ENCODE peak calls at places on chromosomes 4 and X, in eight cellular contexts. O, F, U, S, L, X, B and N are unnamed samples.

GRCh38 chrX:7996414-7996813 is 69.2 kb upstream of the PNPLA4 start:
- DNase-seq in X (peak), B (peak), O (peak), L (peak), F (no peak), U (peak), S (peak), N (no peak)

GRCh38 chr4:36208884-36209473 is 35.3 kb downstream of the ARAP2 start:
- DNase-seq in X (no peak), O (no peak), S (no peak), F (no peak), U (no peak), B (peak), L (no peak), N (no peak)

GRCh38 chr4:147723316-147723715 is 8.6 kb upstream of the ARHGAP10 start:
- DNase-seq in X (peak), L (no peak), U (peak), B (peak), S (peak), O (no peak), F (no peak), N (peak)

GRCh38 chrX:10929747-10930146 is 181.4 kb upstream of the HCCS start:
- DNase-seq in B (no peak), U (peak), S (no peak), O (peak), F (no peak), X (no peak), L (no peak), N (no peak)

GRCh38 chrX:19007011-19007410 is 23.1 kb upstream of the PHKA2 start:
- DNase-seq in B (no peak), U (no peak), X (no peak), O (no peak), F (no peak), L (no peak), S (no peak), N (no peak)

GRCh38 chr4:47891928-47892327 is 22.5 kb downstream of the NFXL1 start:
- DNase-seq in S (no peak), U (no peak), X (no peak), B (no peak), F (no peak), O (no peak), L (no peak), N (no peak)

GRCh38 chr4:15034071-15034764 is 31.9 kb downstream of the CPEB2 start:
- DNase-seq in S (no peak), L (peak), O (peak), B (no peak), X (no peak), U (no peak), F (no peak), N (no peak)

GRCh38 chr4:77742054-77742453 is 77.1 kb downstream of the CNOT6L start:
- DNase-seq in U (peak), F (no peak), O (peak), L (peak), B (no peak), S (no peak), X (no peak), N (no peak)

GRCh38 chr4:37243722-37244582 is 591 bp upstream of the NWD2 start:
- DNase-seq in S (peak), B (no peak), U (no peak), L (no peak), F (no peak), X (no peak), O (no peak), N (no peak)

GRCh38 chrX:119726900-119727555 is 31.4 kb upstream of the SOWAHD start:
- DNase-seq in U (no peak), S (no peak), X (no peak), F (peak), B (no peak), O (no peak), L (no peak), N (no peak)

GRCh38 chr4:112234952-112235609 is 3.5 kb downstream of the AP1AR start:
- DNase-seq in O (peak), B (peak), U (peak), S (peak), X (peak), L (peak), F (no peak), N (peak)

GRCh38 chr4:184384056-184384809 is 90.1 kb downstream of the IRF2 start:
- DNase-seq in U (peak), L (peak), B (peak), O (peak), X (peak), S (peak), F (no peak), N (peak)

GRCh38 chr4:182916483-182917181 is 554 bp downstream of the DCTD start:
- DNase-seq in X (peak), B (peak), U (peak), L (peak), F (peak), O (peak), S (peak), N (no peak)

GRCh38 chr4:42715807-42716482 is 59.0 kb upstream of the ATP8A1 start:
- DNase-seq in S (no peak), X (no peak), O (no peak), B (no peak), U (no peak), L (no peak), F (no peak), N (no peak)

GRCh38 chrX:18617351-18617750 is 54.6 kb downstream of the RS1 start:
- DNase-seq in S (peak), X (no peak), B (no peak), L (peak), F (no peak), U (peak), O (peak), N (peak)

GRCh38 chrX:95076449-95076848 is 1402.4 kb downstream of the FAM133A start:
- DNase-seq in F (no peak), X (no peak), O (peak), S (peak), L (peak), U (peak), B (no peak), N (no peak)

GRCh38 chrX:97159916-97160800 is 276.4 kb downstream of the RPA4 start:
- DNase-seq in O (no peak), X (no peak), F (no peak), U (peak), B (no peak), S (peak), L (no peak), N (no peak)

GRCh38 chr4:184232212-184232611 is 14.5 kb upstream of the ENPP6 start:
- DNase-seq in O (no peak), U (no peak), S (peak), B (peak), F (no peak), L (no peak), X (no peak), N (no peak)

GRCh38 chrX:1165535-1166196 is 46.8 kb downstream of the CRLF2 start:
- DNase-seq in O (no peak), F (peak), B (no peak), S (peak), U (peak), X (no peak), L (peak), N (no peak)

GRCh38 chr4:931194-931959 is 739 bp downstream of the GAK start:
- DNase-seq in X (no peak), S (peak), U (peak), O (peak), L (peak), B (peak), F (peak), N (peak)

DNA sequence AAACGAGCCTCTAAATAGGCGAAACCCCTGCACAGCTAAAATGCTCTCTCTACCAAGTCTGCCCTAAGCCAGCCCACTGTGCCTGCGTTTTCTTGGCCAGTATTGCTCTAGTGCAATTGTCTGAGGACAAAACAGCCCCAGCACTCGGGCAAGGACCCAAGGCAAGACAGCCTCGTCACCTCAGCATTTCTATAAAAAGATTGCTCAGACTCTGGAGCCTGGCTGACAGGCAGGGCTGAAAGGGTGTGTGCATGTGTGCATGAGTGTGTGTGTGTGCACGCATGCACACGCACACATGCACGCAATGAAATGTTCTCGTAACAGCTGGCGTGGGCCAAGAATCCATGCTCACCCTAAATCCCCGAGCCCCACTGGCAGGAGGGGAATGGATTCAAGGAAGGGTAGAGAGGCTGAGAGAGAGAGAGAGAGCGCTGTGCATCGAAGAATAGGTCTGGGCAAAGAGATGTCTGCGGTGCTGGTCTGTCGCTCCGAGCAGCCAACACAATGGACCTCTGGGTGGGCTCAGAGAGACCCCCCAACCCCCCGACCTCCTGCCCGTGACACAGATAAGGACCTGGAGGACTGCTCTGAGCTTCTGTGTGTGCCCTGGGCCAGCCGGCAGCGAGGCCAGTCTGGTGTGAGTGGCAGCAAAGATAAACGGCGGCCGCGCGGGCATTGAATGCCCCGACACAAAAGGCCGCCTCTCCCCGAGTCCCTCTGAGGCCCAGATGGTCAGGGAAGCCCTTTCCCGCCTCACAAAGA is 579.1 kb downstream of the BCOR start:
- DNase-seq in U (peak), L (no peak), S (no peak), F (peak), B (no peak), X (peak), O (no peak), N (no peak)
- H3K4me3 ChIP-seq in U (no peak), L (no peak), S (no peak), F (no peak), B (no peak), X (no peak), O (no peak), N (no peak)

GRCh38 chrX:29110041-29110440 is 522.8 kb downstream of the IL1RAPL1 start:
- DNase-seq in U (no peak), S (no peak), L (no peak), B (no peak), F (no peak), O (no peak), X (no peak), N (no peak)
- H3K4me3 ChIP-seq in U (no peak), S (no peak), L (no peak), B (no peak), F (no peak), O (no peak), X (no peak), N (no peak)

DNA sequence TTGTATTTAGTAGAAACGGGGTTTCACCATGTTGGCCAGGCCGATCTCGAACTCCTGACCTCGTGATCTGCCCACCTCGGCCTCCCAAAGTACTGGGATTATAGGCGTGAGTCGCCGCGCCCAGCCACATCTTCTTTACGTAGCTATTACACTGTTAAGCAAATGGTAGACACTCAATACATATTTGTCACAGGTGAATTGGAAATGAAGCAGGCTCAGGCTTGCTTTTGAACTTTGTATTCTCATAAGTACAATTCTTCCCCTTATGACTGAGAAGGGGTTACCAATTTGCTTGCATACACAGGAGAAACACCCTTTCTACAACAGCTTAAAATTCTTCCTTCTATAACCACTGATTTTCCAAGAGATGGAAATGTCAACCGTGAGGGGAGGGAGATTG is 787 bp upstream of the SRPX2 start:
- DNase-seq in L (no peak), F (no peak), B (no peak), X (no peak), O (no peak), S (no peak), U (no peak), N (no peak)
- H3K4me3 ChIP-seq in L (no peak), F (no peak), B (no peak), X (no peak), O (no peak), S (no peak), U (no peak), N (no peak)

DNA sequence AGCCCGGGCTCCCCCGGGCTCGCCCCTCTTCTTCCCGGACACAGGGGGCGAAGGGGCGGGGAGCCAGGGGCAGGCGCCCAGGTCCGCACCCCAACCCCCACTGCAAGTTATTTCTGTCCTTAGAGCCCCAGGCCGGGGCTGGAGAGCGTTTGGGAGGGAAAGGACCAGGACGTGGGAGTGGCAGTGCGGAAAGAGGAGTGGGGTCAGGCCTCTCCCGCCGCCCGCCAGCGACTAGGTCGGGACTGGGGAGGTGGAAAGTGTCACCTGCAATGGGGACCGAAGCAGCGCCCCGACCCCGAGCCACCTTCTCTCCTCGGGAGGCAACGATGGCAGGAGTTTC is 351 bp downstream of the CCDC160 start:
- DNase-seq in O (no peak), B (no peak), U (no peak), S (peak), X (no peak), L (no peak), F (no peak), N (no peak)
- H3K4me3 ChIP-seq in O (peak), B (peak), U (peak), S (peak), X (peak), L (peak), F (no peak), N (peak)

GRCh38 chr4:2932951-2933565 is 30.1 kb downstream of the NOP14 start:
- DNase-seq in X (peak), O (no peak), U (no peak), S (no peak), B (peak), F (peak), L (no peak), N (no peak)
- H3K4me3 ChIP-seq in X (peak), O (peak), U (peak), S (no peak), B (peak), F (no peak), L (peak), N (peak)

GRCh38 chrX:101415180-101416130 is 7.4 kb downstream of the HNRNPH2 start:
- DNase-seq in B (no peak), L (peak), O (peak), X (no peak), S (peak), F (no peak), U (peak), N (no peak)

GRCh38 chrX:101416691-101417090 is 8.7 kb downstream of the HNRNPH2 start:
- DNase-seq in X (no peak), S (no peak), U (no peak), B (no peak), L (no peak), O (no peak), F (no peak), N (no peak)

GRCh38 chrX:101419489-101419888 is 11.5 kb downstream of the HNRNPH2 start:
- DNase-seq in L (no peak), B (no peak), S (no peak), O (no peak), X (no peak), F (no peak), U (no peak), N (no peak)

GRCh38 chrX:101417981-101418841 is 10.2 kb downstream of the HNRNPH2 start:
- DNase-seq in B (peak), U (no peak), X (peak), F (peak), L (no peak), S (peak), O (no peak), N (no peak)

DNA sequence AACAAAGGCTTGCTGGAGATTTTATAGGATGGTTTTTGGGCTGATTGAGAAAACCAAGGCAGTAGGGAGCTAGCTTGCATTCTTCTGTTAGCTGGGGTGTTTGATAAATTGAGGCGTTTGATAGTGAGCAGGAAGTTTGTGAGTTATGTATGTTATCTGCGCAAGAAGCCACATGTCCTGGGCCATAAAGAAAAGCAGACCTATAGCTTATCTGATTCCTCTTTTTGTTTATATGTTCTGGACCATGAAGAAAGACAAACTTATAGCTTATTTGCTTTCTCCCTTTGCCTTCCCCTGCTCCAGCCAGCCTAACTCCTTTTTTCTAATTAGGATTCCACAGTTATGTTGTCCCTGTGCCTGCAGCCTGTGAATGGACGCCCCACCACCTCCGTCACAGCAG is 9.2 kb downstream of the HNRNPH2 start:
- DNase-seq in B (no peak), L (no peak), U (no peak), X (no peak), S (no peak), O (no peak), F (no peak), N (no peak)
- H3K4me3 ChIP-seq in B (no peak), L (no peak), U (no peak), X (no peak), S (no peak), O (no peak), F (no peak), N (no peak)

DNA sequence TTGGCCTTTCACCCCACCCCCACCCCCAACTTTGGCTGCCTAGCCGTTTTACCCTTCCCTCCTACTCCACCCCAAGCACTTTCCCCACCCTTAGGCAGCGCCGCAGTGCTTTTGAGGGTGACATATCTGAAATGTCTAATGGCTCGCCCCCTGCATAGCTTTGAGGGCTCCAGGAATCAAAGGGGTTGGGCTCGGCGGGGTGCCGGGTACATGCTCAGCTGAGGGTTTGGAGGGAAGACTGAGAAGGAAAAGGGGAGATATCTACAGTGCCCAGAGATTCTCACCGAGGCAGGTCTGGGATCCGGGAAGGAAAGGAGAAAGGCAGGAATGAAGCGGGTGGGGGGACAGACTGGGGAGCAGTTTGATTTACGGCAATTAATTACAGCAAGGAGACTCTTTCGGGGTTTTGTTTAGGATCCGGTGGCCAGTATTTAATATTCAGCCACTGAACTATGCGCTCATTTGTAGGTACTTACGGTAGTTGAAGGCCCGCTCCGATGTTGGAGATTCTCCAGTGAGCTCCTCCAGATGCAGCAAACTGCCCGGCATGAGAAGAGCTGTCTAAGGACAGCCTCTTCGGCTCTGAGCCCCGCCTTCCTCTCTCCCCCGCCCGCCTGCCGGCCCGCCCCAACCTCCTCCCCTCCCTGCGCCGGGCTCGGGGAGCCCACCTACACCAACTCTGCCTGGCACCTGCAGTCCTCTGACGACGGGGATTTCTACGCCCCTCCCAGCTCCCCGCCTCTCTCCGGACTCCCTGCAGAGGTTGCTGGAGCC is at the start of gene IGSF1:
- DNase-seq in U (no peak), S (peak), L (peak), F (no peak), O (no peak), X (no peak), B (no peak), N (peak)
- H3K4me3 ChIP-seq in U (no peak), S (no peak), L (no peak), F (no peak), O (no peak), X (peak), B (no peak), N (no peak)

GRCh38 chr4:82423245-82424054 is 6.8 kb downstream of the HNRNPDL start:
- DNase-seq in S (no peak), X (no peak), B (no peak), U (peak), L (no peak), O (peak), F (no peak), N (no peak)
- H3K4me3 ChIP-seq in S (no peak), X (no peak), B (no peak), U (no peak), L (no peak), O (no peak), F (no peak), N (no peak)

GRCh38 chr4:7132249-7132648 is 60.1 kb upstream of the SORCS2 start:
- DNase-seq in S (no peak), F (no peak), U (no peak), L (no peak), B (no peak), X (no peak), O (no peak), N (no peak)

GRCh38 chr4:7129871-7130609 is 62.2 kb upstream of the GRPEL1 start:
- DNase-seq in L (no peak), S (no peak), O (no peak), F (no peak), X (no peak), U (no peak), B (no peak), N (no peak)

GRCh38 chr4:7131498-7132031 is 60.8 kb upstream of the SORCS2 start:
- DNase-seq in L (no peak), X (no peak), S (no peak), U (no peak), B (no peak), F (no peak), O (no peak), N (no peak)

GRCh38 chr4:7128651-7129050 is 60.8 kb upstream of the GRPEL1 start:
- DNase-seq in L (no peak), U (no peak), B (no peak), F (no peak), X (no peak), O (no peak), S (no peak), N (no peak)

DNA sequence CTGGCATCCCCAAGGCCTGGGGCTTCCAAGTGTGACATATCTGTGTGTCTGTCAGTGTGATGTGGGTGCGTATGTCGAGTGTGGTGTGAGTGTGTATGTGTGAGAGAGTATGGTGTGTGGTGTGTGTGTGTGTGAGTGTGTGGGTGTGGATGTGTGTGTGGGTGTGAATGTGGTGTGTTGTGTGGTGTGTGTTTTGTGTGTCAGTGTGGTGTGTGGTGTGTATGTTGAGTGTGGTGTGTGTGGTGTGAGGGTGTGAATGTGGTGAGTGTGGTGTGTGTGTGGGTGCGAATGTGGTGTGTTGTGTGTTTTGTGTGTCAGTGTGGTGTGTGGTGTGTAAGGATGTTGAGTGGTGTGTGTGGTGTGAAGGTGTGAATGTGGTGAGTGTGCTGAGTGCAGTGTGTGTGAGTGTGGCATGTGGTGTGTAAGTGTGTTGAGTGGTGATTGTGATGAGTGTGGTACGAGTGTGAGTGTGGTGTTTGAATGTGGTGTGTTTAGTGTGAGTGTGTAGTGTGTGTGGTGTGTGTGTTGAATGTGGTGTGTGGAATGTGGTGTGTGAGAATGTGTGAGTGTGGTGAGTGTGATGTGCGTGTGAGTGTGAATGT is 61.6 kb upstream of the SORCS2 start:
- DNase-seq in O (no peak), S (no peak), B (no peak), U (no peak), X (no peak), F (no peak), L (no peak), N (no peak)
- H3K4me3 ChIP-seq in O (no peak), S (no peak), B (no peak), U (no peak), X (no peak), F (no peak), L (no peak), N (no peak)